ENCODE peak calls at places on chromosomes 5 and 9, in five cellular contexts. One of them, this sample, is unnamed.
A peak's percentile ranks its signal among the peaks of the same experiment; 100 is the strongest.

GRCh38 chr9:70772591-70772990 is 348.8 kb downstream of the TRPM3 start:
- DNase-seq in activated CD4-positive, alpha-beta T cell treated with anti-CD3 and anti-CD28 coated beads, Interleukin-2, amount 50 U/mL, for 48 hours: no peak
- DNase-seq in activated T-helper 9 cell treated with anti-CD3 and anti-CD28 coated beads, Interleukin-2, amount 50 U/mL, for 16 hours: no peak
- DNase-seq in occipital lobe: no peak
- DNase-seq in kidney epithelial cell: no peak
- DNase-seq in this sample: no peak

GRCh38 chr5:123809594-123810172 is 297.7 kb downstream of the CSNK1G3 start:
- DNase-seq in activated CD4-positive, alpha-beta T cell treated with anti-CD3 and anti-CD28 coated beads, Interleukin-2, amount 50 U/mL, for 48 hours: no peak
- DNase-seq in occipital lobe: no peak
- DNase-seq in kidney epithelial cell: no peak
- DNase-seq in activated T-helper 9 cell treated with anti-CD3 and anti-CD28 coated beads, Interleukin-2, amount 50 U/mL, for 16 hours: no peak
- DNase-seq in this sample: no peak

GRCh38 chr5:128778474-128778873 is 186.8 kb upstream of the SLC27A6 start:
- DNase-seq in occipital lobe: no peak
- DNase-seq in activated CD4-positive, alpha-beta T cell treated with anti-CD3 and anti-CD28 coated beads, Interleukin-2, amount 50 U/mL, for 48 hours: no peak
- DNase-seq in kidney epithelial cell: no peak
- DNase-seq in activated T-helper 9 cell treated with anti-CD3 and anti-CD28 coated beads, Interleukin-2, amount 50 U/mL, for 16 hours: no peak
- DNase-seq in this sample: no peak

GRCh38 chr5:111143910-111144309 is 51.8 kb downstream of the WDR36 start:
- DNase-seq in activated T-helper 9 cell treated with anti-CD3 and anti-CD28 coated beads, Interleukin-2, amount 50 U/mL, for 16 hours: no peak
- DNase-seq in occipital lobe: peak; percentile 22
- DNase-seq in kidney epithelial cell: no peak
- DNase-seq in activated CD4-positive, alpha-beta T cell treated with anti-CD3 and anti-CD28 coated beads, Interleukin-2, amount 50 U/mL, for 48 hours: no peak
- DNase-seq in this sample: peak; percentile 36

GRCh38 chr5:35815089-35815936 is 41.4 kb upstream of the IL7R start:
- DNase-seq in kidney epithelial cell: no peak
- DNase-seq in activated T-helper 9 cell treated with anti-CD3 and anti-CD28 coated beads, Interleukin-2, amount 50 U/mL, for 16 hours: no peak
- DNase-seq in activated CD4-positive, alpha-beta T cell treated with anti-CD3 and anti-CD28 coated beads, Interleukin-2, amount 50 U/mL, for 48 hours: no peak
- DNase-seq in occipital lobe: no peak
- DNase-seq in this sample: peak; percentile 18

GRCh38 chr5:158727771-158728311 is 371.9 kb downstream of the EBF1 start:
- DNase-seq in activated T-helper 9 cell treated with anti-CD3 and anti-CD28 coated beads, Interleukin-2, amount 50 U/mL, for 16 hours: no peak
- DNase-seq in activated CD4-positive, alpha-beta T cell treated with anti-CD3 and anti-CD28 coated beads, Interleukin-2, amount 50 U/mL, for 48 hours: no peak
- DNase-seq in occipital lobe: no peak
- DNase-seq in kidney epithelial cell: no peak
- DNase-seq in this sample: no peak

GRCh38 chr5:96111080-96111756 is 149.6 kb upstream of the ELL2 start:
- DNase-seq in occipital lobe: no peak
- DNase-seq in activated T-helper 9 cell treated with anti-CD3 and anti-CD28 coated beads, Interleukin-2, amount 50 U/mL, for 16 hours: no peak
- DNase-seq in kidney epithelial cell: no peak
- DNase-seq in activated CD4-positive, alpha-beta T cell treated with anti-CD3 and anti-CD28 coated beads, Interleukin-2, amount 50 U/mL, for 48 hours: no peak
- DNase-seq in this sample: no peak

GRCh38 chr5:157312492-157312891 is 46.6 kb downstream of the CYFIP2 start:
- DNase-seq in activated CD4-positive, alpha-beta T cell treated with anti-CD3 and anti-CD28 coated beads, Interleukin-2, amount 50 U/mL, for 48 hours: peak; percentile 68
- DNase-seq in occipital lobe: no peak
- DNase-seq in activated T-helper 9 cell treated with anti-CD3 and anti-CD28 coated beads, Interleukin-2, amount 50 U/mL, for 16 hours: peak; percentile 46
- DNase-seq in kidney epithelial cell: peak; percentile 42
- DNase-seq in this sample: peak; percentile 88

GRCh38 chr5:89218364-89218763 is 335.4 kb upstream of the MEF2C start:
- DNase-seq in activated CD4-positive, alpha-beta T cell treated with anti-CD3 and anti-CD28 coated beads, Interleukin-2, amount 50 U/mL, for 48 hours: no peak
- DNase-seq in kidney epithelial cell: no peak
- DNase-seq in occipital lobe: no peak
- DNase-seq in activated T-helper 9 cell treated with anti-CD3 and anti-CD28 coated beads, Interleukin-2, amount 50 U/mL, for 16 hours: no peak
- DNase-seq in this sample: no peak

GRCh38 chr5:124538196-124538595 is 208.2 kb downstream of the ZNF608 start:
- DNase-seq in activated CD4-positive, alpha-beta T cell treated with anti-CD3 and anti-CD28 coated beads, Interleukin-2, amount 50 U/mL, for 48 hours: no peak
- DNase-seq in kidney epithelial cell: no peak
- DNase-seq in activated T-helper 9 cell treated with anti-CD3 and anti-CD28 coated beads, Interleukin-2, amount 50 U/mL, for 16 hours: no peak
- DNase-seq in occipital lobe: no peak
- DNase-seq in this sample: no peak

GRCh38 chr5:170404398-170404797 is 15.2 kb upstream of the KCNMB1 start:
- DNase-seq in activated CD4-positive, alpha-beta T cell treated with anti-CD3 and anti-CD28 coated beads, Interleukin-2, amount 50 U/mL, for 48 hours: no peak
- DNase-seq in activated T-helper 9 cell treated with anti-CD3 and anti-CD28 coated beads, Interleukin-2, amount 50 U/mL, for 16 hours: no peak
- DNase-seq in occipital lobe: no peak
- DNase-seq in kidney epithelial cell: no peak
- DNase-seq in this sample: no peak

This sample was measured in RWPE1.